ENCODE peak calls at places on chromosomes 16 and 17, in nine cellular contexts. G is NCI-H1105 treated with DMSO at 0.1 percent for 48 hours; E is T-helper 2 cell; W is adrenal gland; S is NCI-H1092; K is ascending aorta; D is hypothalamus; M is PC-3; I is activated CD8-positive, alpha-beta T cell treated with anti-CD3 and anti-CD28 coated beads for 36 hours. B is an unnamed sample.
A peak's percentile ranks its signal among the peaks of the same experiment; 100 is the strongest.

GRCh38 chr16:11796227-11797165 is 562 bp downstream of the ZC3H7A start:
- DNase-seq in G (no peak), E (no peak), W (peak; percentile 76), S (no peak), K (peak; percentile 89), D (no peak), M (peak; percentile 11), I (no peak), B (no peak)

GRCh38 chr17:39527220-39527813 is 66.0 kb downstream of the CDK12 start:
- DNase-seq in G (peak; percentile 10), E (no peak), W (no peak), S (no peak), K (no peak), D (no peak), M (peak; percentile 19), I (no peak), B (no peak)

GRCh38 chr16:85149776-85150175 is 37.5 kb upstream of the CIBAR2 start:
- DNase-seq in G (no peak), E (no peak), W (no peak), S (no peak), K (no peak), D (peak; percentile 79), M (no peak), I (no peak), B (no peak)

GRCh38 chr17:1197379-1197778 is 17.6 kb upstream of the ABR start:
- DNase-seq in G (no peak), E (no peak), W (no peak), S (no peak), K (no peak), D (peak; percentile 23), M (no peak), I (peak; percentile 15), B (no peak)

GRCh38 chr16:4694664-4695451 is 1.5 kb downstream of the NUDT16L1 start:
- DNase-seq in G (no peak), E (no peak), W (peak; percentile 34), S (no peak), K (peak; percentile 72), D (peak; percentile 25), M (no peak), I (no peak), B (no peak)

GRCh38 chr17:41486316-41486715 is 3.4 kb downstream of the KRT36 start:
- DNase-seq in G (no peak), E (no peak), W (no peak), S (no peak), K (no peak), D (no peak), M (no peak), I (no peak), B (no peak)

GRCh38 chr16:22232277-22233049 is 26.4 kb downstream of the EEF2K start:
- DNase-seq in G (peak; percentile 81), E (no peak), W (no peak), S (peak; percentile 24), K (no peak), D (no peak), M (peak; percentile 89), I (peak; percentile 73), B (no peak)

GRCh38 chr16:4675864-4676786 is 17.2 kb upstream of the NUDT16L1 start:
- DNase-seq in G (no peak), E (no peak), W (peak; percentile 39), S (no peak), K (no peak), D (no peak), M (no peak), I (peak; percentile 89), B (no peak)

GRCh38 chr16:31181102-31181830 is 1.3 kb downstream of the FUS start:
- DNase-seq in G (no peak), E (no peak), W (peak; percentile 56), S (no peak), K (no peak), D (no peak), M (peak; percentile 30), I (peak; percentile 54), B (no peak)

B was measured in NT2/D1.